ENCODE peak calls at places on chromosomes 4 and X, in five cellular contexts. One of them, this sample, is unnamed.

GRCh38 chrX:44748014-44748413 is 95.8 kb upstream of the DUSP21 start:
- DNase-seq in psoas muscle: no peak
- DNase-seq in left ventricle myocardium inferior: no peak
- DNase-seq in hepatocyte: no peak
- DNase-seq in endodermal cell: no peak
- DNase-seq in this sample: no peak

GRCh38 chrX:17038681-17039161 is 92.3 kb downstream of the REPS2 start:
- DNase-seq in psoas muscle: no peak
- DNase-seq in left ventricle myocardium inferior: no peak
- DNase-seq in hepatocyte: no peak
- DNase-seq in endodermal cell: no peak
- DNase-seq in this sample: peak; percentile 67

GRCh38 chr4:152719291-152719690 is 39.5 kb upstream of the TMEM154 start:
- DNase-seq in psoas muscle: no peak
- DNase-seq in left ventricle myocardium inferior: no peak
- DNase-seq in hepatocyte: no peak
- DNase-seq in endodermal cell: peak; percentile 27
- DNase-seq in this sample: no peak

GRCh38 chrX:81338924-81339323 is 137.0 kb downstream of the SH3BGRL start:
- DNase-seq in psoas muscle: no peak
- DNase-seq in left ventricle myocardium inferior: no peak
- DNase-seq in hepatocyte: no peak
- DNase-seq in endodermal cell: no peak
- DNase-seq in this sample: no peak

GRCh38 chrX:13226214-13226613 is 93.6 kb downstream of the ATXN3L start:
- DNase-seq in psoas muscle: no peak
- DNase-seq in left ventricle myocardium inferior: no peak
- DNase-seq in hepatocyte: no peak
- DNase-seq in endodermal cell: no peak
- DNase-seq in this sample: no peak

GRCh38 chrX:4173743-4174142 is 460.3 kb upstream of the PRKX start:
- DNase-seq in psoas muscle: no peak
- DNase-seq in left ventricle myocardium inferior: no peak
- DNase-seq in hepatocyte: no peak
- DNase-seq in endodermal cell: no peak
- DNase-seq in this sample: no peak

GRCh38 chr4:109672173-109672572 is 31.1 kb downstream of the CASP6 start:
- DNase-seq in psoas muscle: no peak
- DNase-seq in left ventricle myocardium inferior: no peak
- DNase-seq in hepatocyte: no peak
- DNase-seq in endodermal cell: no peak
- DNase-seq in this sample: no peak

GRCh38 chrX:10574663-10575062 is 45.7 kb downstream of the MID1 start:
- DNase-seq in psoas muscle: no peak
- DNase-seq in left ventricle myocardium inferior: no peak
- DNase-seq in hepatocyte: no peak
- DNase-seq in endodermal cell: no peak
- DNase-seq in this sample: no peak

DNA sequence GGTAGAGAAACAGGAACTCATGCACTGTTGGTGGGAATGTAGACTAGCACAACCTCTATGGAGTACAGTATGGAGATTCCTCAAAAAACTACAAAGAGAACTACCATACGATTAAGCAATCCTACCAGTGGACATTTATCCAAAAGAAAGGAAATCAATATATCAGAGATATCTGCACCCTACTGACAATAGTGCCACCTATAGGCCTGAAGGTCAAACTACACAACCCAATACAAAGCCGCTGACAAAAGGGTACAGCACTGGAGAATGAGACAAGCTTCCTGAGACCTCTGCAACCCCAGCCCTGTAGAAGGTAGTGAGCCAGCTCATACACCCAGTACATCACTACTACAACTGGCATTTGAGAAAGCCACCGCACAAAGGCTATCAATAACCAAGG is 67.1 kb downstream of the CBR4 start:
- DNase-seq in psoas muscle: no peak
- DNase-seq in left ventricle myocardium inferior: no peak
- DNase-seq in hepatocyte: no peak
- DNase-seq in endodermal cell: peak; percentile 67
- DNase-seq in this sample: no peak
- TF ChIP-seq CTCF in psoas muscle: no peak
- TF ChIP-seq CTCF in left ventricle myocardium inferior: peak; percentile 47
- TF ChIP-seq CTCF in hepatocyte: peak; percentile 12
- TF ChIP-seq CTCF in endodermal cell: peak; percentile 84
- TF ChIP-seq CTCF in this sample: peak; percentile 65

GRCh38 chrX:115332832-115333231 is 43.3 kb downstream of the LUZP4 start:
- DNase-seq in psoas muscle: no peak
- DNase-seq in left ventricle myocardium inferior: no peak
- DNase-seq in hepatocyte: no peak
- DNase-seq in endodermal cell: no peak
- DNase-seq in this sample: no peak

GRCh38 chrX:115333446-115333845 is 43.9 kb downstream of the LUZP4 start:
- DNase-seq in psoas muscle: no peak
- DNase-seq in left ventricle myocardium inferior: no peak
- DNase-seq in hepatocyte: no peak
- DNase-seq in endodermal cell: no peak
- DNase-seq in this sample: no peak

DNA sequence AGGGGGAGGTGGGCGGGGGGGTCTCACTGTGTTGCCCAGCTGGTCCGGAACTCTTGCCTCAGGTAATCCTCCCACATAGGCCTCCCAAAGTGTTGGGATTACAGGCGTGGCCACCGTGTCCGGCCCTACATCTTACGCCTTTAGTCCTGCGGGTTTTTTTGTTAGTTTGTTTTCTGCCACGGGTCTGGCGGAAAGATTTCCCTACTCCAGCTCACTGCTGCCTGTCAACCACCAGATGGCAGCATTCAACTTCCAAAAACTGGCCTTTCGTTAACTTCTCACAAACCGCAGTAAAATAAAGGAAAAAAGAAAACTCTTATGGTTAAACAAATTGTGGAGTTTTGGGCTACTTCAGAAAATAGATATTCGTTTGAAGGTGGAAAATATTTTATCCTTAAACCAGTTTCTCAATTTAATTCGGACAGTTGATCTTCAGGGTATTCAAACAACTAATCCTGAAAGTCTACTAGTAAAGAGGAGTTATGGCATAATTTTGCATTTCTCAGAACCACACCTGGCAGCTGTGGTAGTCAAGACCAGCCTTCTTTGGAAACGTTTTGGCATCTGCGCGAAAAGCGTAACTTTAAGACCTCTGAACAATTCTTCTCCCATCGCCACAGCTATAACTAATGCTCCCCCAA is 41.1 kb downstream of the LUZP4 start:
- DNase-seq in psoas muscle: peak; percentile 22
- DNase-seq in left ventricle myocardium inferior: no peak
- DNase-seq in hepatocyte: peak; percentile 83
- DNase-seq in endodermal cell: peak; percentile 78
- DNase-seq in this sample: no peak
- H3K4me3 ChIP-seq in psoas muscle: no peak overlapping the region
- H3K4me3 ChIP-seq in left ventricle myocardium inferior: peak overlapping the region; percentile 29
- H3K4me3 ChIP-seq in hepatocyte: no peak overlapping the region
- H3K4me3 ChIP-seq in endodermal cell: no peak overlapping the region
- H3K4me3 ChIP-seq in this sample: no peak overlapping the region

GRCh38 chrX:103811858-103812257 is 20.2 kb downstream of the RAB9B start:
- DNase-seq in psoas muscle: no peak
- DNase-seq in left ventricle myocardium inferior: no peak
- DNase-seq in hepatocyte: peak; percentile 26
- DNase-seq in endodermal cell: no peak
- DNase-seq in this sample: no peak

GRCh38 chrX:103818844-103819243 is 13.2 kb downstream of the RAB9B start:
- DNase-seq in psoas muscle: no peak
- DNase-seq in left ventricle myocardium inferior: no peak
- DNase-seq in hepatocyte: peak; percentile 11
- DNase-seq in endodermal cell: no peak
- DNase-seq in this sample: no peak

DNA sequence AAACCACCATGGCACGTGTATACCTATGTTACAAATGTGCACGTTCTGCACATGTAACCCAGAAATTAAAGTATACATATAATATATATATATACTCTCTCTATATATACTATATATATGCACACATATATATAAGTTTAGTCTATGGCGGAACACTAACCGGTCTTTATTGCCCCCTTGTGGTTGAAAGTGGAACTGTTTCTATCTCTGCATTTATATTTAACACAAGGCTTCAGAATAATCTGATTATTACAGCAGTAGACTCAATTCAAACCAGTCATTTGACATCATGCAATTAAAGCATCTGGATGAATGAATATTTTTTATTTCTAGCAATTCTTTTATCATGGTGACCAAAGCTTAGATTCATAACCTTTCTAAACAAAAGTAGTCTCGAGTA is 14.6 kb downstream of the RAB9B start:
- DNase-seq in psoas muscle: no peak
- DNase-seq in left ventricle myocardium inferior: no peak
- DNase-seq in hepatocyte: peak; percentile 86
- DNase-seq in endodermal cell: no peak
- DNase-seq in this sample: peak; percentile 25
- TF ChIP-seq CTCF in psoas muscle: peak; percentile 82
- TF ChIP-seq CTCF in left ventricle myocardium inferior: peak; percentile 66
- TF ChIP-seq CTCF in hepatocyte: peak; percentile 88
- TF ChIP-seq CTCF in endodermal cell: peak; percentile 94
- TF ChIP-seq CTCF in this sample: peak; percentile 29

GRCh38 chrX:134743121-134743520 is 84.8 kb upstream of the PLAC1 start:
- DNase-seq in psoas muscle: no peak
- DNase-seq in left ventricle myocardium inferior: no peak
- DNase-seq in hepatocyte: no peak
- DNase-seq in endodermal cell: no peak
- DNase-seq in this sample: no peak

GRCh38 chrX:134747006-134747405 is 88.7 kb upstream of the PLAC1 start:
- DNase-seq in psoas muscle: no peak
- DNase-seq in left ventricle myocardium inferior: no peak
- DNase-seq in hepatocyte: no peak
- DNase-seq in endodermal cell: no peak
- DNase-seq in this sample: no peak

GRCh38 chrX:134749651-134750450 is 91.6 kb upstream of the PLAC1 start:
- DNase-seq in psoas muscle: no peak
- DNase-seq in left ventricle myocardium inferior: no peak
- DNase-seq in hepatocyte: no peak
- DNase-seq in endodermal cell: no peak
- DNase-seq in this sample: no peak

GRCh38 chrX:134745636-134746378 is 87.5 kb upstream of the PLAC1 start:
- DNase-seq in psoas muscle: no peak
- DNase-seq in left ventricle myocardium inferior: no peak
- DNase-seq in hepatocyte: no peak
- DNase-seq in endodermal cell: no peak
- DNase-seq in this sample: no peak

DNA sequence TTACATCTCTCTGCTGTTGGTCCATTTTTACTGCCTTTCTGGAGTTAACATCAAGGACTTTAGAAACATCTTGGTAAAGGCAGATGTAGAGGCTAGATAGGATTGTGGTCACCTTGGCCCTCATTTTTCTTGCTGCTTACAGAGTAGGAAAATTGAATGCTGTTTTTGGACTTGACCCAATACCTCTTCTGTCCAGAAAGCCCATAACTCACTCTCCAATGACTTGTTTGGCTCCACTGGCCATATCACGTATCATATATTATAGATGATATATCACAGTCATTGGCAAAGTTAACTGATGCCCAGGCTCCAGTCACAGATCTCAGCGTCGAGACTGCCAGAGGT is 88.1 kb upstream of the PLAC1 start:
- DNase-seq in psoas muscle: no peak
- DNase-seq in left ventricle myocardium inferior: no peak
- DNase-seq in hepatocyte: no peak
- DNase-seq in endodermal cell: no peak
- DNase-seq in this sample: no peak
- H3K4me3 ChIP-seq in psoas muscle: no peak overlapping the region
- H3K4me3 ChIP-seq in left ventricle myocardium inferior: no peak overlapping the region
- H3K4me3 ChIP-seq in hepatocyte: no peak overlapping the region
- H3K4me3 ChIP-seq in endodermal cell: no peak overlapping the region
- H3K4me3 ChIP-seq in this sample: no peak overlapping the region

GRCh38 chr4:188012546-188012945 is 17.0 kb downstream of the ZFP42 start:
- DNase-seq in psoas muscle: no peak
- DNase-seq in left ventricle myocardium inferior: no peak
- DNase-seq in hepatocyte: no peak
- DNase-seq in endodermal cell: no peak
- DNase-seq in this sample: no peak

GRCh38 chr4:188005561-188005960 is 10.0 kb downstream of the ZFP42 start:
- DNase-seq in psoas muscle: no peak
- DNase-seq in left ventricle myocardium inferior: no peak
- DNase-seq in hepatocyte: no peak
- DNase-seq in endodermal cell: no peak
- DNase-seq in this sample: no peak

GRCh38 chr4:188002751-188003150 is 7.2 kb downstream of the ZFP42 start:
- DNase-seq in psoas muscle: no peak
- DNase-seq in left ventricle myocardium inferior: no peak
- DNase-seq in hepatocyte: no peak
- DNase-seq in endodermal cell: no peak
- DNase-seq in this sample: no peak

GRCh38 chr4:188006285-188006848 is 10.8 kb downstream of the ZFP42 start:
- DNase-seq in psoas muscle: no peak
- DNase-seq in left ventricle myocardium inferior: no peak
- DNase-seq in hepatocyte: no peak
- DNase-seq in endodermal cell: no peak
- DNase-seq in this sample: no peak

GRCh38 chr4:188008377-188008776 is 12.8 kb downstream of the ZFP42 start:
- DNase-seq in psoas muscle: no peak
- DNase-seq in left ventricle myocardium inferior: no peak
- DNase-seq in hepatocyte: no peak
- DNase-seq in endodermal cell: no peak
- DNase-seq in this sample: peak; percentile 24
- TF ChIP-seq CTCF in psoas muscle: no peak
- TF ChIP-seq CTCF in left ventricle myocardium inferior: no peak
- TF ChIP-seq CTCF in hepatocyte: no peak
- TF ChIP-seq CTCF in endodermal cell: no peak
- TF ChIP-seq CTCF in this sample: no peak

GRCh38 chrX:39519213-39519544 is 578.6 kb downstream of the BCOR start:
- DNase-seq in psoas muscle: no peak
- DNase-seq in left ventricle myocardium inferior: peak; percentile 15
- DNase-seq in hepatocyte: peak; percentile 77
- DNase-seq in endodermal cell: no peak
- DNase-seq in this sample: no peak
- H3K4me3 ChIP-seq in psoas muscle: peak overlapping the region; percentile 36
- H3K4me3 ChIP-seq in left ventricle myocardium inferior: peak overlapping the region; percentile 41
- H3K4me3 ChIP-seq in hepatocyte: no peak overlapping the region
- H3K4me3 ChIP-seq in endodermal cell: no peak overlapping the region
- H3K4me3 ChIP-seq in this sample: no peak overlapping the region